ENCODE peak calls at places on chromosomes 16 and 17, in seven cellular contexts. One of them, this sample, is unnamed. For H3K27me3, the result is how much of the 10 kb centered on the place peaks cover.

GRCh38 chr16:27430923-27431484 is 29.0 kb downstream of the IL21R start:
- DNase-seq in mesendoderm: peak
- DNase-seq in astrocyte: no peak
- DNase-seq in cardiac muscle cell: no peak
- DNase-seq in heart left ventricle: no peak
- DNase-seq in colonic mucosa: peak
- DNase-seq in psoas muscle: no peak
- DNase-seq in this sample: peak

GRCh38 chr16:23670137-23670776 is 8.4 kb upstream of the PLK1 start:
- DNase-seq in heart left ventricle: no peak
- DNase-seq in psoas muscle: peak
- DNase-seq in mesendoderm: no peak
- DNase-seq in astrocyte: peak
- DNase-seq in colonic mucosa: no peak
- DNase-seq in cardiac muscle cell: no peak
- DNase-seq in this sample: no peak

GRCh38 chr16:47323241-47323640 is 137.6 kb downstream of the ITFG1 start:
- DNase-seq in psoas muscle: no peak
- DNase-seq in astrocyte: no peak
- DNase-seq in colonic mucosa: no peak
- DNase-seq in heart left ventricle: no peak
- DNase-seq in mesendoderm: peak
- DNase-seq in cardiac muscle cell: no peak
- DNase-seq in this sample: no peak

GRCh38 chr16:57406881-57407280 is 2.3 kb downstream of the CCL17 start:
- DNase-seq in mesendoderm: no peak
- DNase-seq in heart left ventricle: no peak
- DNase-seq in psoas muscle: no peak
- DNase-seq in astrocyte: no peak
- DNase-seq in cardiac muscle cell: no peak
- DNase-seq in colonic mucosa: no peak
- DNase-seq in this sample: no peak

GRCh38 chr16:57858635-57859034 is 56.3 kb upstream of the KIFC3 start:
- DNase-seq in cardiac muscle cell: no peak
- DNase-seq in mesendoderm: no peak
- DNase-seq in astrocyte: no peak
- DNase-seq in psoas muscle: no peak
- DNase-seq in heart left ventricle: no peak
- DNase-seq in colonic mucosa: no peak
- DNase-seq in this sample: no peak

GRCh38 chr17:61205931-61206330 is 193.7 kb upstream of the TBX2 start:
- DNase-seq in psoas muscle: no peak
- DNase-seq in mesendoderm: no peak
- DNase-seq in heart left ventricle: no peak
- DNase-seq in cardiac muscle cell: no peak
- DNase-seq in astrocyte: peak
- DNase-seq in colonic mucosa: no peak
- DNase-seq in this sample: no peak

GRCh38 chr16:49598386-49599170 is 225.0 kb downstream of the C16orf78 start:
- DNase-seq in astrocyte: no peak
- DNase-seq in heart left ventricle: no peak
- DNase-seq in colonic mucosa: no peak
- DNase-seq in psoas muscle: no peak
- DNase-seq in mesendoderm: no peak
- DNase-seq in cardiac muscle cell: no peak
- DNase-seq in this sample: no peak

GRCh38 chr17:56597495-56597990 is 4.0 kb downstream of the NOG start:
- DNase-seq in colonic mucosa: no peak
- DNase-seq in heart left ventricle: peak
- DNase-seq in cardiac muscle cell: peak
- DNase-seq in astrocyte: no peak
- DNase-seq in psoas muscle: no peak
- DNase-seq in mesendoderm: peak
- DNase-seq in this sample: no peak

GRCh38 chr17:45150911-45151809 is 2.9 kb downstream of the HEXIM1 start:
- DNase-seq in psoas muscle: no peak
- DNase-seq in astrocyte: no peak
- DNase-seq in cardiac muscle cell: no peak
- DNase-seq in heart left ventricle: no peak
- DNase-seq in colonic mucosa: no peak
- DNase-seq in mesendoderm: no peak
- DNase-seq in this sample: no peak

GRCh38 chr16:49560018-49560830 is 186.6 kb downstream of the C16orf78 start:
- DNase-seq in mesendoderm: peak
- DNase-seq in cardiac muscle cell: no peak
- DNase-seq in colonic mucosa: no peak
- DNase-seq in heart left ventricle: no peak
- DNase-seq in psoas muscle: peak
- DNase-seq in astrocyte: peak
- DNase-seq in this sample: no peak

GRCh38 chr16:72848759-72849664 is 198.9 kb downstream of the ZFHX3 start:
- DNase-seq in cardiac muscle cell: no peak
- DNase-seq in astrocyte: peak
- DNase-seq in colonic mucosa: peak
- DNase-seq in mesendoderm: no peak
- DNase-seq in psoas muscle: peak
- DNase-seq in heart left ventricle: peak
- DNase-seq in this sample: peak

GRCh38 chr17:79164408-79164807 is 89.8 kb downstream of the ENGASE start:
- DNase-seq in mesendoderm: no peak
- DNase-seq in astrocyte: no peak
- DNase-seq in heart left ventricle: no peak
- DNase-seq in colonic mucosa: no peak
- DNase-seq in cardiac muscle cell: no peak
- DNase-seq in psoas muscle: no peak
- DNase-seq in this sample: no peak

GRCh38 chr17:76080934-76081287 is 1.9 kb downstream of the ZACN start:
- DNase-seq in mesendoderm: no peak
- DNase-seq in cardiac muscle cell: no peak
- DNase-seq in colonic mucosa: no peak
- DNase-seq in astrocyte: no peak
- DNase-seq in heart left ventricle: no peak
- DNase-seq in psoas muscle: no peak
- DNase-seq in this sample: no peak

GRCh38 chr17:59513934-59514841 is 51.2 kb upstream of the DHX40 start:
- DNase-seq in cardiac muscle cell: peak
- DNase-seq in psoas muscle: peak
- DNase-seq in astrocyte: peak
- DNase-seq in heart left ventricle: peak
- DNase-seq in mesendoderm: no peak
- DNase-seq in colonic mucosa: peak
- DNase-seq in this sample: peak

GRCh38 chr17:77396610-77397009 is 255.8 kb downstream of the SEC14L1 start:
- DNase-seq in mesendoderm: no peak
- DNase-seq in psoas muscle: no peak
- DNase-seq in cardiac muscle cell: no peak
- DNase-seq in colonic mucosa: no peak
- DNase-seq in astrocyte: no peak
- DNase-seq in heart left ventricle: no peak
- DNase-seq in this sample: no peak

GRCh38 chr16:62638964-62639861 is 603.0 kb upstream of the CDH8 start:
- DNase-seq in astrocyte: no peak
- DNase-seq in psoas muscle: no peak
- DNase-seq in colonic mucosa: no peak
- DNase-seq in cardiac muscle cell: no peak
- DNase-seq in heart left ventricle: no peak
- DNase-seq in mesendoderm: peak
- DNase-seq in this sample: no peak

GRCh38 chr16:50881331-50881830 is 139.5 kb downstream of the CYLD start:
- DNase-seq in astrocyte: no peak
- DNase-seq in colonic mucosa: no peak
- DNase-seq in mesendoderm: peak
- DNase-seq in psoas muscle: no peak
- DNase-seq in heart left ventricle: no peak
- DNase-seq in cardiac muscle cell: no peak
- DNase-seq in this sample: peak

GRCh38 chr17:49991409-49991808 is 3.6 kb downstream of the DLX3 start:
- DNase-seq in psoas muscle: no peak
- DNase-seq in cardiac muscle cell: no peak
- DNase-seq in mesendoderm: no peak
- DNase-seq in astrocyte: no peak
- DNase-seq in heart left ventricle: no peak
- DNase-seq in colonic mucosa: no peak
- DNase-seq in this sample: no peak

GRCh38 chr17:63916566-63917185 is 2.0 kb downstream of the GH1 start:
- DNase-seq in mesendoderm: no peak
- DNase-seq in heart left ventricle: no peak
- DNase-seq in colonic mucosa: no peak
- DNase-seq in astrocyte: no peak
- DNase-seq in psoas muscle: no peak
- DNase-seq in cardiac muscle cell: no peak
- DNase-seq in this sample: no peak

GRCh38 chr17:39629894-39630293 is 3.1 kb downstream of the PPP1R1B start:
- DNase-seq in heart left ventricle: no peak
- DNase-seq in mesendoderm: no peak
- DNase-seq in cardiac muscle cell: no peak
- DNase-seq in colonic mucosa: no peak
- DNase-seq in psoas muscle: no peak
- DNase-seq in astrocyte: no peak
- DNase-seq in this sample: no peak

GRCh38 chr17:39633570-39634183 is 3.3 kb upstream of the STARD3 start:
- DNase-seq in cardiac muscle cell: no peak
- DNase-seq in heart left ventricle: no peak
- DNase-seq in colonic mucosa: no peak
- DNase-seq in mesendoderm: no peak
- DNase-seq in astrocyte: no peak
- DNase-seq in psoas muscle: no peak
- DNase-seq in this sample: no peak

GRCh38 chr17:39631403-39631802 is 4.7 kb downstream of the PPP1R1B start:
- DNase-seq in psoas muscle: no peak
- DNase-seq in astrocyte: no peak
- DNase-seq in cardiac muscle cell: no peak
- DNase-seq in mesendoderm: peak
- DNase-seq in heart left ventricle: no peak
- DNase-seq in colonic mucosa: peak
- DNase-seq in this sample: no peak

GRCh38 chr17:39634384-39634871 is 2.5 kb upstream of the STARD3 start:
- DNase-seq in heart left ventricle: no peak
- DNase-seq in astrocyte: no peak
- DNase-seq in psoas muscle: no peak
- DNase-seq in cardiac muscle cell: peak
- DNase-seq in mesendoderm: peak
- DNase-seq in colonic mucosa: no peak
- DNase-seq in this sample: no peak

GRCh38 chr17:39632153-39632941 is 4.6 kb upstream of the STARD3 start:
- DNase-seq in colonic mucosa: peak
- DNase-seq in psoas muscle: no peak
- DNase-seq in cardiac muscle cell: no peak
- DNase-seq in astrocyte: no peak
- DNase-seq in heart left ventricle: no peak
- DNase-seq in mesendoderm: no peak
- DNase-seq in this sample: no peak
- H3K27me3 ChIP-seq in colonic mucosa: under half
- H3K27me3 ChIP-seq in psoas muscle: under half
- H3K27me3 ChIP-seq in cardiac muscle cell: under half
- H3K27me3 ChIP-seq in astrocyte: under half
- H3K27me3 ChIP-seq in heart left ventricle: under half
- H3K27me3 ChIP-seq in mesendoderm: under half
- H3K27me3 ChIP-seq in this sample: under half

GRCh38 chr17:8318010-8318409 is 8.0 kb downstream of the ARHGEF15 start:
- DNase-seq in psoas muscle: no peak
- DNase-seq in colonic mucosa: no peak
- DNase-seq in astrocyte: no peak
- DNase-seq in mesendoderm: no peak
- DNase-seq in heart left ventricle: no peak
- DNase-seq in cardiac muscle cell: no peak
- DNase-seq in this sample: no peak

GRCh38 chr17:8320262-8320661 is 10.2 kb downstream of the ARHGEF15 start:
- DNase-seq in mesendoderm: no peak
- DNase-seq in heart left ventricle: no peak
- DNase-seq in cardiac muscle cell: no peak
- DNase-seq in colonic mucosa: no peak
- DNase-seq in psoas muscle: no peak
- DNase-seq in astrocyte: no peak
- DNase-seq in this sample: no peak

GRCh38 chr17:8320990-8321389 is 10.9 kb downstream of the ARHGEF15 start:
- DNase-seq in astrocyte: no peak
- DNase-seq in heart left ventricle: no peak
- DNase-seq in psoas muscle: no peak
- DNase-seq in mesendoderm: no peak
- DNase-seq in cardiac muscle cell: no peak
- DNase-seq in colonic mucosa: no peak
- DNase-seq in this sample: no peak

GRCh38 chr17:8315740-8316217 is 5.7 kb downstream of the ARHGEF15 start:
- DNase-seq in cardiac muscle cell: peak
- DNase-seq in mesendoderm: peak
- DNase-seq in astrocyte: no peak
- DNase-seq in colonic mucosa: no peak
- DNase-seq in psoas muscle: no peak
- DNase-seq in heart left ventricle: no peak
- DNase-seq in this sample: no peak

GRCh38 chr17:8318536-8318935 is 8.5 kb downstream of the ARHGEF15 start:
- DNase-seq in colonic mucosa: no peak
- DNase-seq in astrocyte: no peak
- DNase-seq in cardiac muscle cell: no peak
- DNase-seq in mesendoderm: no peak
- DNase-seq in psoas muscle: no peak
- DNase-seq in heart left ventricle: no peak
- DNase-seq in this sample: no peak
- H3K27me3 ChIP-seq in colonic mucosa: under half
- H3K27me3 ChIP-seq in astrocyte: under half
- H3K27me3 ChIP-seq in cardiac muscle cell: under half
- H3K27me3 ChIP-seq in mesendoderm: under half
- H3K27me3 ChIP-seq in psoas muscle: under half
- H3K27me3 ChIP-seq in heart left ventricle: under half
- H3K27me3 ChIP-seq in this sample: under half

DNA sequence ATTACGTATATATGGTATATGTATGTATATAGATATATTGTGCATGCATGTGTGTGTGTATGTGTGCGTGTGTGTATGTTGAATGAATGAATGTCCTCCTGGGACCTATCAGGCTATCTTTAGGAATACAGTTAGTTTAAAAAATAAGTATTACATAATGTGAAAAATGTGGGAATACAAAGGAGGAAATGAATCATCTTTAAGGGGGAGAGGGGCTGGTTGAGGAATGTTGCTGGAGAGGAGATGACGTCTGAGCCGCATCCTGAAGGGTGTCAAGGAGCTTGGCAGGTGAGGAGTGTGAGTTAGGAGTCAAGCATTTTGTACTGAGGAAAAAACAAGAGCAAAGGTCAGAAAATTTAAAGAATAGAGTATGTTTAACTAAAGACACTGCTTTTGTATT is 62.4 kb upstream of the NLK start:
- DNase-seq in psoas muscle: no peak
- DNase-seq in cardiac muscle cell: no peak
- DNase-seq in heart left ventricle: no peak
- DNase-seq in colonic mucosa: no peak
- DNase-seq in astrocyte: peak
- DNase-seq in mesendoderm: peak
- DNase-seq in this sample: no peak
- H3K27me3 ChIP-seq in psoas muscle: under half
- H3K27me3 ChIP-seq in cardiac muscle cell: under half
- H3K27me3 ChIP-seq in heart left ventricle: under half
- H3K27me3 ChIP-seq in colonic mucosa: under half
- H3K27me3 ChIP-seq in astrocyte: under half
- H3K27me3 ChIP-seq in mesendoderm: under half
- H3K27me3 ChIP-seq in this sample: under half

DNA sequence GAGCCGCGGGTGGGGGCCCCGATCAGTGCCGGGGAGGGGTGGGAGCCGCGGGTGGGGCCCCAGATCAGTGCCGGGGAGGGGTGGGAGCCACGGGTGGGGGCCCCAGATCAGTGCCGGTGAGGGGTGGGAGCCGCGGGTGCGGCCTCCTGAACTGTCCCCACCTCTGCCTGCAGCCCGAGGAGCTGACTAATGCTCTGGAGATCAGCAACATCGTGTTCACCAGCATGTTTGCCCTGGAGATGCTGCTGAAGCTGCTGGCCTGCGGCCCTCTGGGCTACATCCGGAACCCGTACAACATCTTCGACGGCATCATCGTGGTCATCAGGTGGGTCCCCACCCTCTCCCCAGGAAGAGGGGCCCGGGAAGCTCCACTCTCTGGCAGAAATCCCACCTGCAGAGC is 20.1 kb downstream of the TPSG1 start:
- DNase-seq in colonic mucosa: no peak
- DNase-seq in mesendoderm: no peak
- DNase-seq in psoas muscle: no peak
- DNase-seq in heart left ventricle: no peak
- DNase-seq in astrocyte: no peak
- DNase-seq in cardiac muscle cell: no peak
- DNase-seq in this sample: no peak
- H3K27me3 ChIP-seq in colonic mucosa: under half
- H3K27me3 ChIP-seq in mesendoderm: under half
- H3K27me3 ChIP-seq in psoas muscle: under half
- H3K27me3 ChIP-seq in heart left ventricle: under half
- H3K27me3 ChIP-seq in astrocyte: under half
- H3K27me3 ChIP-seq in cardiac muscle cell: under half
- H3K27me3 ChIP-seq in this sample: under half

This sample was measured in lung.